ENCODE peak calls at places on chromosomes 6 and 20, in five cellular contexts. C is HCT116, S is upper lobe of right lung, U is mesendoderm, T is lung. R is an unnamed sample.

GRCh38 chr6:34990971-34991560 is 102.0 kb downstream of the ANKS1A start:
- DNase-seq in U (no peak), C (no peak), T (no peak), S (no peak), R (no peak)

GRCh38 chr6:127100510-127101140 is 17.8 kb upstream of the RSPO3 start:
- DNase-seq in S (no peak), U (peak; percentile 40), C (no peak), T (no peak), R (no peak)

GRCh38 chr6:142952614-142953013 is 7.6 kb upstream of the HIVEP2 start:
- DNase-seq in U (no peak), S (no peak), T (no peak), C (no peak), R (no peak)

GRCh38 chr20:42338274-42339172 is 720.3 kb upstream of the CHD6 start:
- DNase-seq in C (no peak), T (no peak), U (no peak), S (no peak), R (no peak)

GRCh38 chr6:23728707-23729106 is 397.3 kb upstream of the NRSN1 start:
- DNase-seq in S (no peak), U (peak; percentile 68), C (no peak), T (no peak), R (peak; percentile 34)

GRCh38 chr20:61895686-61896057 is 170.0 kb downstream of the TAF4 start:
- DNase-seq in T (no peak), C (no peak), U (no peak), S (no peak), R (no peak)

GRCh38 chr6:160217073-160217472 is 41.5 kb downstream of the SLC22A2 start:
- DNase-seq in T (no peak), U (no peak), S (no peak), C (no peak), R (no peak)

GRCh38 chr20:11076434-11076833 is 402.6 kb upstream of the JAG1 start:
- DNase-seq in C (no peak), U (no peak), S (no peak), T (no peak), R (no peak)

GRCh38 chr6:116139917-116140316 is 14.0 kb upstream of the COL10A1 start:
- DNase-seq in T (peak; percentile 42), S (no peak), C (peak; percentile 15), U (peak; percentile 57), R (peak; percentile 5)

GRCh38 chr6:158817298-158818007 is 1.7 kb downstream of the EZR start:
- DNase-seq in C (no peak), U (peak; percentile 92), T (peak; percentile 58), S (peak; percentile 85), R (peak; percentile 79)

GRCh38 chr6:39425346-39426056 is 103.0 kb upstream of the KCNK16 start:
- DNase-seq in T (no peak), U (no peak), C (no peak), S (no peak), R (no peak)

GRCh38 chr6:130366011-130366963 is at the start of gene TMEM200A:
- DNase-seq in T (no peak), C (no peak), S (peak; percentile 62), U (peak; percentile 79), R (no peak)

GRCh38 chr6:47135772-47136171 is 93.6 kb upstream of the ADGRF1 start:
- DNase-seq in U (peak; percentile 80), C (peak; percentile 85), S (no peak), T (no peak), R (peak; percentile 81)
- H3K4me1 ChIP-seq in U (peaks cover 29% of the 10 kb centered on the region), C (peaks cover 44% of the 10 kb centered on the region), S (peaks cover 16% of the 10 kb centered on the region), T (peaks cover 10% of the 10 kb centered on the region), R (no peaks in the 10 kb centered on the region)

GRCh38 chr6:84601366-84601765 is 163.0 kb downstream of the TBX18 start:
- DNase-seq in S (no peak), T (no peak), U (peak; percentile 67), C (no peak), R (no peak)
- H3K27ac ChIP-seq in S (no peak overlapping the region), T (no peak overlapping the region), U (no peak overlapping the region), C (no peak overlapping the region), R (no peak overlapping the region)

GRCh38 chr6:163402616-163403015 is 11.9 kb upstream of the QKI start:
- DNase-seq in S (no peak), C (no peak), U (no peak), T (no peak), R (no peak)

GRCh38 chr6:163406830-163407229 is 7.7 kb upstream of the QKI start:
- DNase-seq in U (no peak), S (no peak), T (no peak), C (no peak), R (no peak)

GRCh38 chr6:163406320-163406719 is 8.2 kb upstream of the QKI start:
- DNase-seq in S (no peak), U (no peak), T (no peak), C (no peak), R (no peak)

GRCh38 chr6:163405412-163406309 is 8.9 kb upstream of the QKI start:
- DNase-seq in T (peak; percentile 66), S (peak; percentile 89), U (no peak), C (no peak), R (no peak)

DNA sequence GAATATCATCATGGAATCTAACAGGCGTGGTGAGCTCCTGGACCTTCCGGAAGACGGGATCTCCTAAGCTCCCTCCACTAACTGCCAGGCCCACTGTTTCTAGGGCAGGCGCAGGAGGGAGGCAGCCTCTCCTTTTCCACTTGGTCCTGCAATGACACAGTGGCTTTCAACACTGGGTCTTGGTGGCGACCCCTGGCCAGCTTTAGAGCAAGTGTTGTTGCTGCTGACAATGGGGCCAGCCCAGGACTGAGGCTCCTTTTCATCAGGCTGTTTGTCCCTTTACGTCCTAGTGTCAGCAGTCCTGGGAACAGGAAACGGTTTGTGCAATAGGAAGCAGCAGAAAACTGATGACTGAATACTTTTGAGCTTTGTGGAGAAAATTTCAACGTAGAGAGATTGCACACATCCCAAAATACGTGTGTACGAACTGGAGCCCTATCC is 9.7 kb upstream of the QKI start:
- DNase-seq in S (peak; percentile 71), U (peak; percentile 31), T (peak; percentile 48), C (no peak), R (no peak)
- H3K4me3 ChIP-seq in S (no peak overlapping the region), U (no peak overlapping the region), T (no peak overlapping the region), C (no peak overlapping the region), R (no peak overlapping the region)

GRCh38 chr20:47350181-47350550 is 6.3 kb downstream of the ZMYND8 start:
- DNase-seq in T (no peak), U (no peak), C (no peak), S (no peak), R (no peak)

GRCh38 chr20:47346172-47346571 is 10.3 kb downstream of the ZMYND8 start:
- DNase-seq in C (no peak), T (no peak), S (no peak), U (no peak), R (no peak)

GRCh38 chr20:47349365-47350180 is 6.9 kb downstream of the ZMYND8 start:
- DNase-seq in S (no peak), U (peak; percentile 65), C (no peak), T (no peak), R (no peak)

GRCh38 chr20:47348539-47349142 is 7.9 kb downstream of the ZMYND8 start:
- DNase-seq in C (no peak), S (no peak), T (no peak), U (peak; percentile 87), R (no peak)

DNA sequence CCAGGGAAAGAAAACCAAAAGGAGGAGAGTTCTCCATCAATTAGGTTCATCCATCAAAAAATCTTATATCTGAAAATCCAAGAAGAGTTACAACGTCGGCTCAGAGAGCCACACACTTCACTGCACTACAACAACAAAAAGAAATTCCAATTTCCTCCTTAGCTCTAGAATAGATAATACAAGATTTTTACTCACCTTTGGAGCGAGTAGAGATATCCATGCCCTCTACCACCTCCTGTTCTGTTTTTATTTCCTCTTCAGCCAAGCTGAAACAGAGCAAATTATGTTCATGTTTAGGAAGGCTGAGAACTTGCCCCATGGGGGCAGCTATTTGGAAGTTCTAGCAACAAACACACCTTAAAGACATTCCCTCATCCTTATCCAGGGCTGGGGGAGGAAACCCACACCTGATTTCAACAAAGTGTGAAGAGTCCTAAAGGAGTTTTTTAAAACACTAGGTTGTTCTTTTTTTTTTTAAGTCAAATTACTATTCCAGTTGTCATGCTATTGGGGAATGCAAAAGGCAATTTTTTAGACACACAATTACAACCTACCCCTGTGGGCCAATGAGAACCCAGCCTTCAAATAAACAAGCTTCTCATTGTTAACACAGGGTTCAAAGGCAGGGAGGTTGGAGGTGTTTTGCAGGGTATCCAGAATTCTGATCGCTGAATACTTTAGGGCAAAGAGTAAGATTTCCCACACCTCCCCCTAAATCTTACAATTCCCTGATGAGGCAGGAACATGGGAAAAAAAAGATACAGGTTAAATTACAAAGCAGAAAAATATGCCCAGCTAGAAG is 8.6 kb downstream of the ZMYND8 start:
- DNase-seq in S (no peak), T (no peak), U (no peak), C (no peak), R (no peak)
- H3K4me1 ChIP-seq in S (peaks cover 61% of the 10 kb centered on the region), T (peaks cover 41% of the 10 kb centered on the region), U (peaks cover 46% of the 10 kb centered on the region), C (peaks cover 28% of the 10 kb centered on the region), R (peaks cover 7% of the 10 kb centered on the region)

DNA sequence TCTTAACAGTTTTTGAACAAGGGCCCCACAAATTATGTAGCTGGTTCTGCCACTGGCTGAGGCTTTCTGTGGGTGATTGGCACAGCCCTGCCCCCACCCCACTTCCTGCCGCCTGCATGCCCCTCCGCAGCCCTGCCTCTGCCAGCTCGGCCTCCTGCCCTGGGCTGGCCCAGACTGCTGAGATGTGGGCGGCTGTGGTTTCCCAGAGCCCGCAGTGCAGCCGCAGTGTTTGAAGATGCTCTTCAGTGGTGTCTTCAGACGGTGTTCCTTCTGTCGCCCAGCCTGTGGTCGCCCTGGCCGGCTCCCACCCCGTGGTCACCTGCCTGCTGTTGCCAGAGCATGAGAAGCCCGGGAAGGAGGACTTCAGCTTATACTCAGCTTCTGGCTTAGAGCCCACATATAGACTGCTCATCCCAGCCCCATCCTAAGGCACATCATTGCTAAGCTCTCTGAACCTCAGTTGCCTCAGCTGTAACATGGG is 154.3 kb downstream of the VEGFA start:
- DNase-seq in U (no peak), S (peak; percentile 73), C (no peak), T (no peak), R (no peak)
- H3K27ac ChIP-seq in U (no peak overlapping the region), S (no peak overlapping the region), C (no peak overlapping the region), T (no peak overlapping the region), R (no peak overlapping the region)